ENCODE peak calls at places on chromosomes 4 and X, in ten cellular contexts. One of them, this sample, is unnamed.
A peak's percentile ranks its signal among the peaks of the same experiment; 100 is the strongest.

GRCh38 chrX:112841820-112842157 is 1.2 kb upstream of the AMOT start:
- DNase-seq in stomach: no peak
- DNase-seq in H1: no peak
- DNase-seq in GM12878: no peak
- DNase-seq in transverse colon: no peak
- DNase-seq in HL-60: no peak
- DNase-seq in HCT116: no peak
- DNase-seq in spleen: no peak
- DNase-seq in esophagus muscularis mucosa: no peak
- DNase-seq in Panc1: no peak
- DNase-seq in this sample: no peak

GRCh38 chr4:146132445-146132844 is 43.1 kb upstream of the LSM6 start:
- DNase-seq in stomach: no peak
- DNase-seq in H1: no peak
- DNase-seq in GM12878: peak; percentile 70
- DNase-seq in transverse colon: no peak
- DNase-seq in HL-60: no peak
- DNase-seq in HCT116: no peak
- DNase-seq in spleen: no peak
- DNase-seq in esophagus muscularis mucosa: peak; percentile 29
- DNase-seq in Panc1: no peak
- DNase-seq in this sample: no peak

GRCh38 chr4:71259305-71259704 is 79.5 kb upstream of the SLC4A4 start:
- DNase-seq in stomach: no peak
- DNase-seq in H1: no peak
- DNase-seq in GM12878: no peak
- DNase-seq in transverse colon: no peak
- DNase-seq in HL-60: no peak
- DNase-seq in HCT116: no peak
- DNase-seq in spleen: no peak
- DNase-seq in esophagus muscularis mucosa: no peak
- DNase-seq in Panc1: no peak
- DNase-seq in this sample: no peak

GRCh38 chr4:155666701-155667537 is at the start of gene GUCY1A1:
- DNase-seq in stomach: peak; percentile 26
- DNase-seq in H1: no peak
- DNase-seq in GM12878: no peak
- DNase-seq in transverse colon: peak; percentile 16
- DNase-seq in HL-60: no peak
- DNase-seq in HCT116: no peak
- DNase-seq in spleen: peak; percentile 81
- DNase-seq in esophagus muscularis mucosa: no peak
- DNase-seq in Panc1: no peak
- DNase-seq in this sample: no peak

GRCh38 chrX:55839480-55839879 is 121.9 kb downstream of the RRAGB start:
- DNase-seq in stomach: no peak
- DNase-seq in H1: peak; percentile 9
- DNase-seq in GM12878: no peak
- DNase-seq in transverse colon: peak; percentile 51
- DNase-seq in HL-60: no peak
- DNase-seq in HCT116: no peak
- DNase-seq in spleen: no peak
- DNase-seq in esophagus muscularis mucosa: no peak
- DNase-seq in Panc1: no peak
- DNase-seq in this sample: no peak

GRCh38 chr4:169201144-169202124 is 69.3 kb downstream of the SH3RF1 start:
- DNase-seq in stomach: no peak
- DNase-seq in H1: no peak
- DNase-seq in GM12878: no peak
- DNase-seq in transverse colon: no peak
- DNase-seq in HL-60: no peak
- DNase-seq in HCT116: no peak
- DNase-seq in spleen: no peak
- DNase-seq in esophagus muscularis mucosa: no peak
- DNase-seq in Panc1: no peak
- DNase-seq in this sample: peak; percentile 39

GRCh38 chr4:1022739-1023066 is 11.3 kb downstream of the FGFRL1 start:
- DNase-seq in stomach: peak; percentile 56
- DNase-seq in H1: no peak
- DNase-seq in GM12878: no peak
- DNase-seq in transverse colon: peak; percentile 38
- DNase-seq in HL-60: no peak
- DNase-seq in HCT116: no peak
- DNase-seq in spleen: no peak
- DNase-seq in esophagus muscularis mucosa: no peak
- DNase-seq in Panc1: no peak
- DNase-seq in this sample: no peak

GRCh38 chr4:38306482-38307071 is 346.4 kb downstream of the PTTG2 start:
- DNase-seq in stomach: no peak
- DNase-seq in H1: no peak
- DNase-seq in GM12878: peak; percentile 95
- DNase-seq in transverse colon: no peak
- DNase-seq in HL-60: no peak
- DNase-seq in HCT116: no peak
- DNase-seq in spleen: no peak
- DNase-seq in esophagus muscularis mucosa: no peak
- DNase-seq in Panc1: no peak
- DNase-seq in this sample: no peak

GRCh38 chr4:3765271-3766206 is 646 bp upstream of the ADRA2C start:
- DNase-seq in stomach: peak; percentile 32
- DNase-seq in H1: no peak
- DNase-seq in GM12878: no peak
- DNase-seq in transverse colon: no peak
- DNase-seq in HL-60: peak; percentile 20
- DNase-seq in HCT116: no peak
- DNase-seq in spleen: no peak
- DNase-seq in esophagus muscularis mucosa: no peak
- DNase-seq in Panc1: no peak
- DNase-seq in this sample: no peak

GRCh38 chrX:118499295-118499694 is 3.7 kb downstream of the DOCK11 start:
- DNase-seq in stomach: no peak
- DNase-seq in H1: no peak
- DNase-seq in GM12878: no peak
- DNase-seq in transverse colon: no peak
- DNase-seq in HL-60: no peak
- DNase-seq in HCT116: no peak
- DNase-seq in spleen: no peak
- DNase-seq in esophagus muscularis mucosa: no peak
- DNase-seq in Panc1: no peak
- DNase-seq in this sample: no peak

GRCh38 chr4:7786040-7786439 is 153.6 kb downstream of the AFAP1 start:
- DNase-seq in stomach: no peak
- DNase-seq in H1: no peak
- DNase-seq in GM12878: no peak
- DNase-seq in transverse colon: no peak
- DNase-seq in HL-60: no peak
- DNase-seq in HCT116: no peak
- DNase-seq in spleen: peak; percentile 24
- DNase-seq in esophagus muscularis mucosa: no peak
- DNase-seq in Panc1: no peak
- DNase-seq in this sample: no peak

GRCh38 chr4:8292388-8293107 is 23.0 kb downstream of the HTRA3 start:
- DNase-seq in stomach: no peak
- DNase-seq in H1: no peak
- DNase-seq in GM12878: no peak
- DNase-seq in transverse colon: no peak
- DNase-seq in HL-60: no peak
- DNase-seq in HCT116: no peak
- DNase-seq in spleen: peak; percentile 39
- DNase-seq in esophagus muscularis mucosa: no peak
- DNase-seq in Panc1: no peak
- DNase-seq in this sample: no peak

GRCh38 chrX:40104649-40105015 is 6.9 kb upstream of the BCOR start:
- DNase-seq in stomach: peak; percentile 60
- DNase-seq in H1: no peak
- DNase-seq in GM12878: no peak
- DNase-seq in transverse colon: peak; percentile 65
- DNase-seq in HL-60: no peak
- DNase-seq in HCT116: no peak
- DNase-seq in spleen: peak; percentile 84
- DNase-seq in esophagus muscularis mucosa: no peak
- DNase-seq in Panc1: no peak
- DNase-seq in this sample: no peak

GRCh38 chrX:46635186-46635585 is 61.6 kb downstream of the CHST7 start:
- DNase-seq in stomach: no peak
- DNase-seq in H1: no peak
- DNase-seq in GM12878: no peak
- DNase-seq in transverse colon: no peak
- DNase-seq in HL-60: no peak
- DNase-seq in HCT116: no peak
- DNase-seq in spleen: no peak
- DNase-seq in esophagus muscularis mucosa: no peak
- DNase-seq in Panc1: no peak
- DNase-seq in this sample: no peak

GRCh38 chr4:90546114-90546513 is 418.9 kb downstream of the CCSER1 start:
- DNase-seq in stomach: no peak
- DNase-seq in H1: no peak
- DNase-seq in GM12878: no peak
- DNase-seq in transverse colon: no peak
- DNase-seq in HL-60: no peak
- DNase-seq in HCT116: no peak
- DNase-seq in spleen: no peak
- DNase-seq in esophagus muscularis mucosa: no peak
- DNase-seq in Panc1: no peak
- DNase-seq in this sample: no peak

GRCh38 chr4:174069848-174070330 is 213.6 kb downstream of the FBXO8 start:
- DNase-seq in stomach: no peak
- DNase-seq in H1: no peak
- DNase-seq in GM12878: no peak
- DNase-seq in transverse colon: no peak
- DNase-seq in HL-60: no peak
- DNase-seq in HCT116: no peak
- DNase-seq in spleen: no peak
- DNase-seq in esophagus muscularis mucosa: no peak
- DNase-seq in Panc1: no peak
- DNase-seq in this sample: no peak
- TF ChIP-seq POLR2AphosphoS5 in stomach: no peak
- TF ChIP-seq POLR2AphosphoS5 in H1: no peak
- TF ChIP-seq POLR2AphosphoS5 in GM12878: no peak
- TF ChIP-seq POLR2AphosphoS5 in transverse colon: no peak
- TF ChIP-seq POLR2AphosphoS5 in HL-60: no peak
- TF ChIP-seq POLR2AphosphoS5 in HCT116: no peak
- TF ChIP-seq POLR2AphosphoS5 in spleen: no peak
- TF ChIP-seq POLR2AphosphoS5 in esophagus muscularis mucosa: no peak
- TF ChIP-seq POLR2AphosphoS5 in Panc1: no peak
- TF ChIP-seq POLR2AphosphoS5 in this sample: no peak

GRCh38 chrX:65674351-65674893 is 7.0 kb downstream of the MSN start:
- DNase-seq in stomach: no peak
- DNase-seq in H1: no peak
- DNase-seq in GM12878: no peak
- DNase-seq in transverse colon: no peak
- DNase-seq in HL-60: no peak
- DNase-seq in HCT116: no peak
- DNase-seq in spleen: no peak
- DNase-seq in esophagus muscularis mucosa: no peak
- DNase-seq in Panc1: no peak
- DNase-seq in this sample: no peak
- H3K4me3 ChIP-seq in stomach: no peak overlapping the region
- H3K4me3 ChIP-seq in H1: no peak overlapping the region
- H3K4me3 ChIP-seq in GM12878: peak overlapping the region; percentile 62
- H3K4me3 ChIP-seq in transverse colon: no peak overlapping the region
- H3K4me3 ChIP-seq in HL-60: no peak overlapping the region
- H3K4me3 ChIP-seq in HCT116: no peak overlapping the region
- H3K4me3 ChIP-seq in spleen: no peak overlapping the region
- H3K4me3 ChIP-seq in esophagus muscularis mucosa: peak overlapping the region; percentile 8
- H3K4me3 ChIP-seq in Panc1: no peak overlapping the region
- H3K4me3 ChIP-seq in this sample: no peak overlapping the region

DNA sequence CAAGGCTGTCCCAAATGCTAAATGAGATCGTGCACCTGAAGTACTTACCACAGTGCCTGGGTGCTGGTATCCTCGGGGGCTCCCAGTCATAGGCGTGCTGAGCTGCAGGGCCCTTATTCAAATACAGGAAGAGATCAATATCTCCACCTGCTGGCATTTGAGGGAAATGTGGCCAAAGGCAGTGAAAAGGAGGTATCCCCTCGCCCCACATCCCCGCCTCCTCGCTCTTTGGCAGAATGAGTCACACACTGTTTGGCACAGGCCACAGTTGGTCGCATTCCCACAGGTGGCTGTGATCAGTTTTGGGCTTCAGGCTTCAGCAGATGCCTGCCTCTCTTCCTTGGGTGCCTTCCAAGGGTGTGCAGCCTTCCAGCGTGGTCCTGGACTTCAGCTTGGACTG is 28.4 kb downstream of the ZNF185 start:
- DNase-seq in stomach: peak; percentile 37
- DNase-seq in H1: no peak
- DNase-seq in GM12878: no peak
- DNase-seq in transverse colon: peak; percentile 22
- DNase-seq in HL-60: peak; percentile 61
- DNase-seq in HCT116: peak; percentile 64
- DNase-seq in spleen: no peak
- DNase-seq in esophagus muscularis mucosa: no peak
- DNase-seq in Panc1: no peak
- DNase-seq in this sample: no peak
- TF ChIP-seq POLR2AphosphoS5 in stomach: no peak
- TF ChIP-seq POLR2AphosphoS5 in H1: no peak
- TF ChIP-seq POLR2AphosphoS5 in GM12878: no peak
- TF ChIP-seq POLR2AphosphoS5 in transverse colon: no peak
- TF ChIP-seq POLR2AphosphoS5 in HL-60: no peak
- TF ChIP-seq POLR2AphosphoS5 in HCT116: no peak
- TF ChIP-seq POLR2AphosphoS5 in spleen: no peak
- TF ChIP-seq POLR2AphosphoS5 in esophagus muscularis mucosa: no peak
- TF ChIP-seq POLR2AphosphoS5 in Panc1: no peak
- TF ChIP-seq POLR2AphosphoS5 in this sample: no peak

GRCh38 chr4:127622621-127622922 is 10.2 kb upstream of the INTU start:
- DNase-seq in stomach: no peak
- DNase-seq in H1: peak; percentile 38
- DNase-seq in GM12878: no peak
- DNase-seq in transverse colon: no peak
- DNase-seq in HL-60: no peak
- DNase-seq in HCT116: no peak
- DNase-seq in spleen: no peak
- DNase-seq in esophagus muscularis mucosa: no peak
- DNase-seq in Panc1: no peak
- DNase-seq in this sample: no peak

GRCh38 chr4:127624176-127624575 is 8.6 kb upstream of the INTU start:
- DNase-seq in stomach: no peak
- DNase-seq in H1: no peak
- DNase-seq in GM12878: no peak
- DNase-seq in transverse colon: no peak
- DNase-seq in HL-60: no peak
- DNase-seq in HCT116: no peak
- DNase-seq in spleen: no peak
- DNase-seq in esophagus muscularis mucosa: no peak
- DNase-seq in Panc1: no peak
- DNase-seq in this sample: no peak

GRCh38 chr4:127618427-127618826 is 14.3 kb upstream of the INTU start:
- DNase-seq in stomach: no peak
- DNase-seq in H1: no peak
- DNase-seq in GM12878: no peak
- DNase-seq in transverse colon: no peak
- DNase-seq in HL-60: no peak
- DNase-seq in HCT116: no peak
- DNase-seq in spleen: no peak
- DNase-seq in esophagus muscularis mucosa: no peak
- DNase-seq in Panc1: no peak
- DNase-seq in this sample: no peak

GRCh38 chr4:127622923-127623754 is 9.6 kb upstream of the INTU start:
- DNase-seq in stomach: no peak
- DNase-seq in H1: no peak
- DNase-seq in GM12878: no peak
- DNase-seq in transverse colon: peak; percentile 13
- DNase-seq in HL-60: peak; percentile 38
- DNase-seq in HCT116: no peak
- DNase-seq in spleen: peak; percentile 78
- DNase-seq in esophagus muscularis mucosa: no peak
- DNase-seq in Panc1: no peak
- DNase-seq in this sample: no peak

GRCh38 chr4:127623755-127624087 is 9.0 kb upstream of the INTU start:
- DNase-seq in stomach: no peak
- DNase-seq in H1: no peak
- DNase-seq in GM12878: no peak
- DNase-seq in transverse colon: no peak
- DNase-seq in HL-60: no peak
- DNase-seq in HCT116: no peak
- DNase-seq in spleen: no peak
- DNase-seq in esophagus muscularis mucosa: no peak
- DNase-seq in Panc1: no peak
- DNase-seq in this sample: no peak
- H3K4me3 ChIP-seq in stomach: peak overlapping the region; percentile 53
- H3K4me3 ChIP-seq in H1: peak overlapping the region; percentile 74
- H3K4me3 ChIP-seq in GM12878: no peak overlapping the region
- H3K4me3 ChIP-seq in transverse colon: peak overlapping the region; percentile 43
- H3K4me3 ChIP-seq in HL-60: no peak overlapping the region
- H3K4me3 ChIP-seq in HCT116: no peak overlapping the region
- H3K4me3 ChIP-seq in spleen: peak overlapping the region; percentile 40
- H3K4me3 ChIP-seq in esophagus muscularis mucosa: peak overlapping the region; percentile 73
- H3K4me3 ChIP-seq in Panc1: peak overlapping the region; percentile 51
- H3K4me3 ChIP-seq in this sample: peak overlapping the region; percentile 81